ENCODE peak calls at places on chromosomes 5 and 9, in ten cellular contexts. Q, A, B, V, X, P, O, M, Y and N are unnamed samples.
A peak's percentile ranks its signal among the peaks of the same experiment; 100 is the strongest.

GRCh38 chr5:150411245-150411979 is 1.3 kb downstream of the CD74 start:
- DNase-seq in Q (peak; percentile 87), A (no peak), B (peak; percentile 85), V (no peak), X (no peak), P (peak; percentile 43), O (no peak), M (no peak), Y (peak; percentile 59), N (no peak)

GRCh38 chr9:91034521-91034920 is 232.9 kb downstream of the SYK start:
- DNase-seq in Q (no peak), A (no peak), B (no peak), V (no peak), X (no peak), P (no peak), O (no peak), M (no peak), Y (no peak), N (no peak)

GRCh38 chr5:94480511-94480910 is 137.9 kb downstream of the KIAA0825 start:
- DNase-seq in Q (no peak), A (no peak), B (no peak), V (no peak), X (no peak), P (no peak), O (no peak), M (no peak), Y (no peak), N (no peak)

GRCh38 chr5:157253547-157253946 is 12.4 kb upstream of the CYFIP2 start:
- DNase-seq in Q (peak; percentile 64), A (peak; percentile 13), B (no peak), V (peak; percentile 73), X (peak; percentile 63), P (no peak), O (peak; percentile 44), M (peak; percentile 34), Y (peak; percentile 27), N (peak; percentile 5)

GRCh38 chr5:95960802-95961616 is 642 bp downstream of the ELL2 start:
- DNase-seq in Q (peak; percentile 79), A (no peak), B (peak; percentile 85), V (peak; percentile 91), X (peak; percentile 89), P (peak; percentile 61), O (peak; percentile 88), M (peak; percentile 63), Y (peak; percentile 55), N (no peak)

GRCh38 chr9:6902423-6902822 is 144.7 kb downstream of the KDM4C start:
- DNase-seq in Q (no peak), A (no peak), B (no peak), V (peak; percentile 17), X (no peak), P (no peak), O (no peak), M (peak; percentile 56), Y (no peak), N (no peak)

GRCh38 chr9:33025572-33026347 is 687 bp downstream of the DNAJA1 start:
- DNase-seq in Q (peak; percentile 76), A (no peak), B (peak; percentile 76), V (peak; percentile 45), X (peak; percentile 48), P (peak; percentile 69), O (peak; percentile 66), M (peak; percentile 44), Y (peak; percentile 57), N (no peak)

GRCh38 chr9:91843093-91843492 is 106.9 kb downstream of the ROR2 start:
- DNase-seq in Q (no peak), A (no peak), B (no peak), V (no peak), X (no peak), P (no peak), O (no peak), M (no peak), Y (no peak), N (no peak)

GRCh38 chr9:35407846-35408245 is 82.1 kb upstream of the RUSC2 start:
- DNase-seq in Q (no peak), A (no peak), B (no peak), V (no peak), X (no peak), P (no peak), O (no peak), M (no peak), Y (no peak), N (no peak)

GRCh38 chr9:35741740-35742139 is 7.3 kb downstream of the GBA2 start:
- DNase-seq in Q (no peak), A (no peak), B (no peak), V (no peak), X (no peak), P (no peak), O (peak; percentile 11), M (no peak), Y (no peak), N (no peak)

GRCh38 chr9:134204041-134204440 is 39.7 kb upstream of the RNU6ATAC start:
- DNase-seq in Q (no peak), A (no peak), B (no peak), V (no peak), X (no peak), P (no peak), O (no peak), M (no peak), Y (no peak), N (no peak)

GRCh38 chr5:149448831-149449714 is 70.0 kb upstream of the IL17B start:
- DNase-seq in Q (no peak), A (no peak), B (no peak), V (no peak), X (peak; percentile 58), P (no peak), O (no peak), M (no peak), Y (no peak), N (no peak)

GRCh38 chr5:112004867-112005532 is 248.0 kb upstream of the NREP start:
- DNase-seq in Q (no peak), A (peak; percentile 70), B (no peak), V (no peak), X (no peak), P (no peak), O (no peak), M (peak; percentile 14), Y (no peak), N (peak; percentile 70)

GRCh38 chr9:268616-269015 is 54.0 kb downstream of the DOCK8 start:
- DNase-seq in Q (no peak), A (no peak), B (no peak), V (no peak), X (no peak), P (no peak), O (no peak), M (no peak), Y (no peak), N (no peak)